ENCODE peak calls at places on chromosomes 7 and 10, in eight cellular contexts. F, C, K, M, I, R, W and A are unnamed samples. For H3K36me3, the result is how much of the 10 kb centered on the place peaks cover.

GRCh38 chr7:116164552-116164951 is 45.8 kb upstream of the TES start:
- DNase-seq in C (no peak), K (no peak), I (no peak), M (no peak), W (no peak), R (no peak), F (no peak), A (no peak)

GRCh38 chr7:98878365-98879197 is at the start of gene TRRAP:
- DNase-seq in W (peak), M (peak), F (peak), I (peak), R (peak), C (peak), K (peak), A (peak)

GRCh38 chr7:105934577-105935185 is 28.4 kb upstream of the CDHR3 start:
- DNase-seq in W (no peak), K (no peak), M (peak), R (no peak), I (no peak), F (peak), C (no peak), A (peak)

GRCh38 chr10:95346715-95347401 is 56.1 kb upstream of the PDLIM1 start:
- DNase-seq in M (peak), F (peak), K (no peak), I (no peak), W (no peak), C (no peak), R (no peak), A (no peak)

GRCh38 chr7:97004931-97005763 is at the start of gene DLX6:
- DNase-seq in F (no peak), W (no peak), I (no peak), R (peak), C (no peak), M (peak), K (no peak), A (no peak)

GRCh38 chr10:78566216-78567135 is 502.3 kb upstream of the ZMIZ1 start:
- DNase-seq in R (peak), W (no peak), C (no peak), M (no peak), I (no peak), K (no peak), F (no peak), A (no peak)

GRCh38 chr10:51422311-51423120 is 276.9 kb downstream of the CSTF2T start:
- DNase-seq in W (peak), K (peak), R (peak), M (peak), F (peak), I (peak), C (peak), A (peak)

GRCh38 chr10:5961405-5962100 is 15.8 kb downstream of the IL15RA start:
- DNase-seq in F (no peak), M (no peak), R (peak), W (no peak), K (no peak), C (no peak), I (no peak), A (no peak)

DNA sequence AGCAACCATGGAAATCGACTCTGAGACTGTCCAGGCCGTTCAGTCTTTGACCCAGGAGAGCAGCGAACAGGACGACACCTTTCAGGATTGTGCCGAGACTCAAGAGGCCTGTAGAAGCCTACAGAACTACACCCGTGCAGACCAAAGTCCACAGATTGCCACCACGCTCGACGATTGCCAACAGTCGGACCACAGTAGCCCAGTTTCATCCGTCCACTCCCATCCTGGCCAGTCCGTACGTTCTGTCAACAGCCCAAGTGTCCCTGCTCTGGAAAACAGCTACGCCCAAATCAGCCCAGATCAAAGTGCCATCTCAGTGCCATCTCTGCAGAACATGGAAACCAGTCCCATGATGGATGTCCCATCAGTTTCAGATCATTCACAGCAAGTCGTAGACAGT is 82.0 kb upstream of the SAMD8 start:
- DNase-seq in W (no peak), C (no peak), R (no peak), F (no peak), M (no peak), K (no peak), I (no peak), A (no peak)
- H3K36me3 ChIP-seq in W (half or more), C (under half), R (half or more), F (under half), M (under half), K (under half), I (under half), A (under half)

DNA sequence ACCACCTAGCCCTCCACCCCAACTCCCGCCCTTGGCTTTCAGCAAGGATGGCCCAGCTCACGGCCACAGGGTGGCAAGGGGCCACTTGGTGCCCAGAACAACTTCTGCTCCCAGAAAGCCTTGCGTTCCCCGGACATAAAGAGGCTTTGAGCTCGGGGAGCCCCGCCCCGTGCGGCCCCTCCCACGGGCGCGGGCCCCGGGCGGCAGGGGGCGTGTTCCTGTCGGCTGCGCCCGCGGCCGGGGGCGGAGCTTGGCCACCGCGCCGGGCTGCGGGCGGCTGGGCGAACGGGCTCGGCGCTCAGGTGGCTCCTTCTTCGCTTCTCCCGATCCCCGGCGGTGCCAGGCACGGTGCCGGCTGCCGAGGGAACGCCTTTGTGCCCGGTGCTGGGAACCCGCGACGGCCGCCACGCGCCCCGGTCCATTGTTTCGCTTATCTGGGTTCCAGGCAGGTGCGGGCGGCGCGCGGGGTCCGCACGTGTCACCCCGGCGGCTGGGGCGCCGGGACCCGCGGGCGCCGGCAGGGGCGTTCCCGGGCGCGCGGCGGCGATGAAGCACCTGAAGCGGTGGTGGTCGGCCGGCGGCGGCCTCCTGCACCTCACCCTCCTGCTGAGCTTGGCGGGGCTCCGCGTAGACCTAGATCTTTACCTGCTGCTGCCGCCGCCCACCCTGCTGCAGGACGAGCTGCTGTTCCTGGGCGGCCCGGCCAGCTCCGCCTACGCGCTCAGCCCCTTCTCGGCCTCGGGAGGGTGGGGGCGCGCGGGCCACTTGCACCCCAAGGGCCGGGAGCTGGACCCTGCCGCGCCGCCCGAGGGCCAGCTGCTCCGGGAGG is at the start of gene NFE2L3:
- DNase-seq in I (peak), K (peak), C (peak), F (peak), W (peak), M (peak), R (peak), A (peak)
- TF ChIP-seq CTCF in I (no peak), K (no peak), C (no peak), F (peak), W (peak), M (no peak), R (no peak), A (no peak)

DNA sequence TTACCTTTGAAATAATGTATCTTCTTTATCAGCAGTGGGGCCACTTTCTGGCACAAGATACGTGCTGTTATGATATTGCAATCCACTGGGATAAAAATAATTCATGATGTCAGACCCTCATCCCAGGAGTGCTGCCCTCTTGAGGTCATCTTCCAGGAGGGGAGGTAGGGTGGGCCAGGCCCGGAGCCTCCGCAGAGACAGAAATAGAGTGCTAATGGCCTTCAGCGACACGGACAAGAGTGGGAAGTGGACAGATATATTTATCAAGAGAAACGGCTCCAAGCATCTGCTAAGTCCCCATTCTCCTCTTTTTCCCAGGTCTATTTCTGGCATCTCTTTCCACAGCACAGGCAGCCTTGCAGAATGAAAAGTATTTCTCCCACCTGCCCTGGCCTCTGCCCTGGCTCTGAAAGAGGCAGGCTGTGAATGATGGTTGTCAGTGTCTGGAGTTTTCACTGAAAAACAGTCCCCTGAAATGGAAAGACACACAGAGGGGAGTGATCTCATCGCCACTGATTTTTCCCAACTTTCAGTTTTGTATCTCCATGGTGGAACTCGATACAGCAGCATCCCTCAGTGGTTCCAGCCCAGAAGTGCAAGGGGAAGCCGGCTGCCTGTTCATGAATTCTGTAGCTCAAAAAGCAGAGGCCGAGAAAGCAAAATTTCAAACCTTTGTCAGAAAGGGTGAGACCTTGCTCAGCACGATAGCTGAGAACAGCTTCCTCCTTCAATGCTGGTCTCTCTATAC is 251.7 kb upstream of the MYO3A start:
- DNase-seq in C (no peak), K (no peak), M (peak), I (peak), F (peak), W (no peak), R (no peak), A (peak)
- H3K4me3 ChIP-seq in C (no peak), K (no peak), M (no peak), I (peak), F (no peak), W (peak), R (no peak), A (no peak)

DNA sequence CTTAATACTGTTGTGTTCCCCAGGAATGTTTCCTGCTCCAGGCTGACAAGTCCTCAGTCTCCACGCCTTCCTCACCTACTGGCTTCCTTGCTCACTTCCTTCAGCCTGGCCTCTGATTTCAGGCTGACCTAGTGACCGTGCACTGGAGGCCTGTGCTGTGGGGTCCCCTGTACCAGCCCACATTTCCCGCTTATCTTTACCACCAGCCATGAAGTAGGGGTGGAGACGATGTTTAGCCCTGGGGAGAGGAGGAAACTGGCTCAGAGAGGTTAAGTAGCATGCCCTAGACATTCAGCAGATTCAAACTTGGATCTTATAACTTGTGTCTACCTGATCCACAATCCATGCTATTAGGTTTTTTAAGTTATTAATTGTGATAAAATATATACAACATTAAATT is 4.8 kb upstream of the ZNF488 start:
- DNase-seq in C (no peak), R (peak), M (no peak), W (no peak), K (peak), I (no peak), F (no peak), A (no peak)
- H3K36me3 ChIP-seq in C (under half), R (under half), M (under half), W (under half), K (under half), I (under half), F (under half), A (under half)

DNA sequence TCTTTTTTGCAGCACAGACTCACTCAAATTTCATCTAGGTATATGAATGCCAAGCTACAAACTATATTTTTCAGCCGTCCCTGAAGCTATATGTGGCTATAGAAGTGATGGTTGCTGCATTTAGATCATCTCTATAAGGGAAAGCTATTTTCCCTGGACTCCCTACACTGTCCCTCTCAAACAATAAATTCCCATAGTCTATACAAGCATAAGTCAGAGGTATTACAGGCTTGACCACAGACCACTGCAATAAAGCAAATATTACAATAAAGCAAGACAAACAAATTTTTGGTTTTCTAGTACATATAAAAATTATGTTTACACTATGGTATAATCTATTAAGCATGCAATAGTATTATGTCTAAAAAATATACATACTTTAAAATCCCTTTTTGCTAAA is 1015.5 kb upstream of the LRRN3 start:
- DNase-seq in R (no peak), F (no peak), C (no peak), M (no peak), I (no peak), W (no peak), K (no peak), A (no peak)
- TF ChIP-seq CTCF in R (no peak), F (no peak), C (no peak), M (no peak), I (no peak), W (no peak), K (no peak), A (no peak)

DNA sequence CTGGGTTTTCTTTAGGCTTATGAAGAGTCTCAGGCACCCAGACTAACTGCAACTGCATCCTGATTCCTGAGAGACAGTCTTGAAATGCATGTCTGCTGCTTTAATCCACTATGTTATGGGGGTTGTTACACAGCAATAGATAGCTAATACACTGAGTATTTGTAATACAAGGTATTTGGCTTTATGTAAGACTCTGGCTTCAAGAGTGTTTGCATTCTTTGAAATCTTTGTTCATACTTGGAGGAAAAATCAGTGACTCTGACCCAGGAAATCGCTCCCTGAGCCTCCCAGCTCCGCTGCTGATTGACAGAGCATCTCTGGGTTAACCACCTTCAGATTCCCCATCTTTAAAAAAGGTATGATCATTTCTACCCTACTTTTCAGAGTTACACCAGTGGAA is 133.9 kb downstream of the MTPAP start:
- DNase-seq in K (no peak), R (no peak), C (no peak), M (no peak), F (no peak), I (peak), W (no peak), A (no peak)
- H3K4me3 ChIP-seq in K (no peak), R (no peak), C (no peak), M (no peak), F (no peak), I (no peak), W (peak), A (no peak)

GRCh38 chr10:97870990-97871389 is 21.3 kb downstream of the GOLGA7B start:
- DNase-seq in K (no peak), C (no peak), F (no peak), W (no peak), I (no peak), R (peak), M (no peak), A (no peak)
- H3K36me3 ChIP-seq in K (under half), C (under half), F (under half), W (under half), I (under half), R (under half), M (under half), A (under half)

DNA sequence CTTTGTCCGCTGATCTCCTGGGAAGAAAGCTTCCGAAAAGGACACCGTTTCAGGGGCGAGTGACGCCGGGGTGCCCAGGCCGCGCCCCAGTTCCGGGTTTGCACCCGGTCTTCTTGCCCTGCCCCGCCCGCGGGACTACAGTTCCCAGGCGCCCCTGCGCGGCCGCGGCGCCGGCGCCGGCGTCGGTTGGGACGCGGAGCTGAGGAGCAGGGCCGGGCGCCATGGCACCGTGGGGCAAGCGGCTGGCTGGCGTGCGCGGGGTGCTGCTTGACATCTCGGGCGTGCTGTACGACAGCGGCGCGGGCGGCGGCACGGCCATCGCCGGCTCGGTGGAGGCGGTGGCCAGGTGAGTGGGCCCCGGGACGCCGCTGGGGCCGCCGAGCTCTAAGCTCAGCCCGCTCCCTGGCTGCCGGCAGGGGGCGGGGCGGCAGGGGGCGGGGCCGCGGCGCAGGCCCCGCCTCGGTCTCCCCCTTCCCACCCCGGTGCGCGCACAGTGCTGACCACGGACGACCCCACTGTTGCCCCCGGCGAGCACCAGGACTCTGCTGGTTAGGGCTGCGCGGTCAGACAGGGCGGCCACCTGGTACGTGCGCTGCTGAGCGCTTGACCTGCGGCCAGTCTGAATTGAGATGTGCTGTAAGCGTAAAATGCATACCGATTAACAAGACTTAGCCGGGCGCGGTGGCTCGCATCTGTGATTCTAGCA is at the start of gene LHPP:
- DNase-seq in I (peak), C (peak), K (peak), F (peak), R (peak), W (peak), M (peak), A (peak)
- TF ChIP-seq CTCF in I (no peak), C (no peak), K (peak), F (peak), R (no peak), W (peak), M (no peak), A (peak)

GRCh38 chr10:102775201-102775972 is 31.6 kb downstream of the WBP1L start:
- DNase-seq in K (no peak), I (no peak), C (no peak), R (peak), W (peak), M (no peak), F (peak), A (no peak)
- H3K4me3 ChIP-seq in K (no peak), I (peak), C (no peak), R (peak), W (peak), M (peak), F (no peak), A (no peak)

GRCh38 chr10:7763929-7764328 is 23.9 kb downstream of the KIN start:
- DNase-seq in F (no peak), R (no peak), W (no peak), I (peak), M (no peak), K (no peak), C (no peak), A (no peak)

GRCh38 chr10:7767209-7767608 is 20.6 kb downstream of the KIN start:
- DNase-seq in C (no peak), F (no peak), R (no peak), M (no peak), W (no peak), I (peak), K (no peak), A (peak)

GRCh38 chr10:7768417-7768816 is 19.4 kb downstream of the KIN start:
- DNase-seq in F (no peak), M (no peak), K (no peak), C (no peak), I (no peak), R (no peak), W (no peak), A (no peak)

GRCh38 chr10:7766241-7766640 is 21.6 kb downstream of the KIN start:
- DNase-seq in C (no peak), F (no peak), I (no peak), M (no peak), R (no peak), K (no peak), W (no peak), A (no peak)
- H3K36me3 ChIP-seq in C (under half), F (under half), I (under half), M (under half), R (half or more), K (under half), W (half or more), A (under half)